ENCODE peak calls at places on chromosomes 1 and 21, in five cellular contexts. One of them, this sample, is unnamed.

GRCh38 chr1:67856921-67857320 is 23.7 kb upstream of the GNG12 start:
- DNase-seq in upper lobe of right lung: no peak
- DNase-seq in mucosa of descending colon: no peak
- DNase-seq in GM23338: no peak
- DNase-seq in brain microvascular endothelial cell: no peak
- DNase-seq in this sample: no peak

GRCh38 chr1:24392982-24393645 is 20.5 kb downstream of the STPG1 start:
- DNase-seq in upper lobe of right lung: no peak
- DNase-seq in mucosa of descending colon: no peak
- DNase-seq in GM23338: no peak
- DNase-seq in brain microvascular endothelial cell: no peak
- DNase-seq in this sample: no peak

GRCh38 chr1:218517507-218517906 is 172.4 kb downstream of the TGFB2 start:
- DNase-seq in upper lobe of right lung: no peak
- DNase-seq in mucosa of descending colon: no peak
- DNase-seq in GM23338: no peak
- DNase-seq in brain microvascular endothelial cell: no peak
- DNase-seq in this sample: no peak

GRCh38 chr1:16318544-16318943 is 33.7 kb downstream of the FBXO42 start:
- DNase-seq in upper lobe of right lung: no peak
- DNase-seq in mucosa of descending colon: peak; percentile 16
- DNase-seq in GM23338: no peak
- DNase-seq in brain microvascular endothelial cell: no peak
- DNase-seq in this sample: peak; percentile 36

GRCh38 chr1:201295861-201296260 is 12.6 kb downstream of the PKP1 start:
- DNase-seq in upper lobe of right lung: no peak
- DNase-seq in mucosa of descending colon: no peak
- DNase-seq in GM23338: no peak
- DNase-seq in brain microvascular endothelial cell: peak; percentile 27
- DNase-seq in this sample: peak; percentile 40

GRCh38 chr1:223260712-223261111 is 103.3 kb downstream of the SUSD4 start:
- DNase-seq in upper lobe of right lung: no peak
- DNase-seq in mucosa of descending colon: no peak
- DNase-seq in GM23338: no peak
- DNase-seq in brain microvascular endothelial cell: no peak
- DNase-seq in this sample: no peak

GRCh38 chr1:183185941-183186490 is at the start of gene LAMC2:
- DNase-seq in upper lobe of right lung: peak; percentile 81
- DNase-seq in mucosa of descending colon: peak; percentile 78
- DNase-seq in GM23338: peak; percentile 93
- DNase-seq in brain microvascular endothelial cell: peak; percentile 36
- DNase-seq in this sample: no peak

GRCh38 chr21:45470087-45470515 is 65.1 kb downstream of the COL18A1 start:
- DNase-seq in upper lobe of right lung: no peak
- DNase-seq in mucosa of descending colon: no peak
- DNase-seq in GM23338: no peak
- DNase-seq in brain microvascular endothelial cell: no peak
- DNase-seq in this sample: no peak

GRCh38 chr21:35052786-35053185 is 3.7 kb upstream of the RUNX1 start:
- DNase-seq in upper lobe of right lung: no peak
- DNase-seq in mucosa of descending colon: no peak
- DNase-seq in GM23338: no peak
- DNase-seq in brain microvascular endothelial cell: no peak
- DNase-seq in this sample: no peak

GRCh38 chr1:114033219-114033706 is 54.0 kb downstream of the OLFML3 start:
- DNase-seq in upper lobe of right lung: no peak
- DNase-seq in mucosa of descending colon: peak; percentile 3
- DNase-seq in GM23338: peak; percentile 92
- DNase-seq in brain microvascular endothelial cell: no peak
- DNase-seq in this sample: peak; percentile 16

GRCh38 chr1:82086739-82087138 is 286.0 kb downstream of the ADGRL2 start:
- DNase-seq in upper lobe of right lung: no peak
- DNase-seq in mucosa of descending colon: no peak
- DNase-seq in GM23338: no peak
- DNase-seq in brain microvascular endothelial cell: peak; percentile 47
- DNase-seq in this sample: no peak

GRCh38 chr21:45986316-45987051 is 4.9 kb downstream of the COL6A1 start:
- DNase-seq in upper lobe of right lung: peak; percentile 54
- DNase-seq in mucosa of descending colon: no peak
- DNase-seq in GM23338: no peak
- DNase-seq in brain microvascular endothelial cell: no peak
- DNase-seq in this sample: no peak

GRCh38 chr1:203342192-203342940 is 8.6 kb downstream of the FMOD start:
- DNase-seq in upper lobe of right lung: no peak
- DNase-seq in mucosa of descending colon: peak; percentile 82
- DNase-seq in GM23338: peak; percentile 93
- DNase-seq in brain microvascular endothelial cell: peak; percentile 10
- DNase-seq in this sample: peak; percentile 49

GRCh38 chr1:183270541-183271141 is 84.6 kb downstream of the LAMC2 start:
- DNase-seq in upper lobe of right lung: no peak
- DNase-seq in mucosa of descending colon: no peak
- DNase-seq in GM23338: no peak
- DNase-seq in brain microvascular endothelial cell: peak; percentile 71
- DNase-seq in this sample: peak; percentile 87

GRCh38 chr1:160853014-160853413 is 9.7 kb downstream of the CD244 start:
- DNase-seq in upper lobe of right lung: no peak
- DNase-seq in mucosa of descending colon: no peak
- DNase-seq in GM23338: no peak
- DNase-seq in brain microvascular endothelial cell: no peak
- DNase-seq in this sample: no peak

GRCh38 chr1:182397653-182398388 is 2.6 kb downstream of the TEDDM1 start:
- DNase-seq in upper lobe of right lung: peak; percentile 68
- DNase-seq in mucosa of descending colon: no peak
- DNase-seq in GM23338: no peak
- DNase-seq in brain microvascular endothelial cell: no peak
- DNase-seq in this sample: no peak

GRCh38 chr1:1393014-1393413 is 6.1 kb downstream of the CCNL2 start:
- DNase-seq in upper lobe of right lung: no peak
- DNase-seq in mucosa of descending colon: no peak
- DNase-seq in GM23338: no peak
- DNase-seq in brain microvascular endothelial cell: no peak
- DNase-seq in this sample: no peak

GRCh38 chr1:7280257-7280656 is 490.8 kb upstream of the VAMP3 start:
- DNase-seq in upper lobe of right lung: no peak
- DNase-seq in mucosa of descending colon: no peak
- DNase-seq in GM23338: no peak
- DNase-seq in brain microvascular endothelial cell: no peak
- DNase-seq in this sample: no peak

GRCh38 chr1:113479713-113480676 is 89.7 kb downstream of the MAGI3 start:
- DNase-seq in upper lobe of right lung: no peak
- DNase-seq in mucosa of descending colon: no peak
- DNase-seq in GM23338: no peak
- DNase-seq in brain microvascular endothelial cell: no peak
- DNase-seq in this sample: peak; percentile 15

GRCh38 chr1:228308628-228309547 is 97.7 kb downstream of the TRIM11 start:
- DNase-seq in upper lobe of right lung: peak; percentile 52
- DNase-seq in mucosa of descending colon: no peak
- DNase-seq in GM23338: peak; percentile 46
- DNase-seq in brain microvascular endothelial cell: no peak
- DNase-seq in this sample: no peak

GRCh38 chr1:211326140-211326527 is 499 bp upstream of the TRAF5 start:
- DNase-seq in upper lobe of right lung: no peak
- DNase-seq in mucosa of descending colon: no peak
- DNase-seq in GM23338: no peak
- DNase-seq in brain microvascular endothelial cell: no peak
- DNase-seq in this sample: no peak

GRCh38 chr1:189851806-189852367 is 625.8 kb downstream of the BRINP3 start:
- DNase-seq in upper lobe of right lung: no peak
- DNase-seq in mucosa of descending colon: no peak
- DNase-seq in GM23338: no peak
- DNase-seq in brain microvascular endothelial cell: no peak
- DNase-seq in this sample: no peak

GRCh38 chr1:218353656-218354055 is 8.5 kb downstream of the TGFB2 start:
- DNase-seq in upper lobe of right lung: no peak
- DNase-seq in mucosa of descending colon: no peak
- DNase-seq in GM23338: no peak
- DNase-seq in brain microvascular endothelial cell: no peak
- DNase-seq in this sample: no peak

GRCh38 chr21:44089001-44089911 is 17.9 kb upstream of the PWP2 start:
- DNase-seq in upper lobe of right lung: peak; percentile 30
- DNase-seq in mucosa of descending colon: peak; percentile 87
- DNase-seq in GM23338: no peak
- DNase-seq in brain microvascular endothelial cell: no peak
- DNase-seq in this sample: no peak

GRCh38 chr1:58968360-58968952 is 184.6 kb upstream of the JUN start:
- DNase-seq in upper lobe of right lung: no peak
- DNase-seq in mucosa of descending colon: peak; percentile 66
- DNase-seq in GM23338: no peak
- DNase-seq in brain microvascular endothelial cell: no peak
- DNase-seq in this sample: peak; percentile 85

GRCh38 chr1:221794079-221794670 is 52.3 kb upstream of the DUSP10 start:
- DNase-seq in upper lobe of right lung: no peak
- DNase-seq in mucosa of descending colon: no peak
- DNase-seq in GM23338: no peak
- DNase-seq in brain microvascular endothelial cell: no peak
- DNase-seq in this sample: peak; percentile 52

GRCh38 chr1:4674676-4675075 is 20.3 kb downstream of the AJAP1 start:
- DNase-seq in upper lobe of right lung: no peak
- DNase-seq in mucosa of descending colon: no peak
- DNase-seq in GM23338: no peak
- DNase-seq in brain microvascular endothelial cell: no peak
- DNase-seq in this sample: no peak

GRCh38 chr1:3959361-3959760 is 59.3 kb upstream of the C1orf174 start:
- DNase-seq in upper lobe of right lung: no peak
- DNase-seq in mucosa of descending colon: no peak
- DNase-seq in GM23338: no peak
- DNase-seq in brain microvascular endothelial cell: no peak
- DNase-seq in this sample: no peak

GRCh38 chr1:36225298-36225899 is 1.2 kb downstream of the THRAP3 start:
- DNase-seq in upper lobe of right lung: no peak
- DNase-seq in mucosa of descending colon: no peak
- DNase-seq in GM23338: no peak
- DNase-seq in brain microvascular endothelial cell: no peak
- DNase-seq in this sample: no peak

GRCh38 chr21:25687787-25688186 is 46.9 kb downstream of the ATP5PF start:
- DNase-seq in upper lobe of right lung: no peak
- DNase-seq in mucosa of descending colon: no peak
- DNase-seq in GM23338: no peak
- DNase-seq in brain microvascular endothelial cell: no peak
- DNase-seq in this sample: no peak

GRCh38 chr1:8955367-8955766 is 9.7 kb downstream of the CA6 start:
- DNase-seq in upper lobe of right lung: no peak
- DNase-seq in mucosa of descending colon: no peak
- DNase-seq in GM23338: no peak
- DNase-seq in brain microvascular endothelial cell: no peak
- DNase-seq in this sample: no peak

GRCh38 chr1:101025680-101026393 is at the start of gene DPH5:
- DNase-seq in upper lobe of right lung: peak; percentile 95
- DNase-seq in mucosa of descending colon: peak; percentile 96
- DNase-seq in GM23338: peak; percentile 97
- DNase-seq in brain microvascular endothelial cell: peak; percentile 94
- DNase-seq in this sample: peak; percentile 93

GRCh38 chr1:8398677-8399076 is 80.8 kb downstream of the SLC45A1 start:
- DNase-seq in upper lobe of right lung: no peak
- DNase-seq in mucosa of descending colon: no peak
- DNase-seq in GM23338: no peak
- DNase-seq in brain microvascular endothelial cell: no peak
- DNase-seq in this sample: no peak

GRCh38 chr1:12047120-12047876 is 15.8 kb upstream of the TNFRSF8 start:
- DNase-seq in upper lobe of right lung: no peak
- DNase-seq in mucosa of descending colon: no peak
- DNase-seq in GM23338: no peak
- DNase-seq in brain microvascular endothelial cell: peak; percentile 25
- DNase-seq in this sample: no peak

GRCh38 chr1:150272379-150272840 is at the start of gene C1orf54:
- DNase-seq in upper lobe of right lung: no peak
- DNase-seq in mucosa of descending colon: no peak
- DNase-seq in GM23338: peak; percentile 89
- DNase-seq in brain microvascular endothelial cell: peak; percentile 64
- DNase-seq in this sample: peak; percentile 67

GRCh38 chr1:94783342-94784264 is 36.6 kb upstream of the SLC44A3 start:
- DNase-seq in upper lobe of right lung: peak; percentile 88
- DNase-seq in mucosa of descending colon: peak; percentile 71
- DNase-seq in GM23338: no peak
- DNase-seq in brain microvascular endothelial cell: peak; percentile 92
- DNase-seq in this sample: peak; percentile 87
- H3K4me3 ChIP-seq in upper lobe of right lung: peak overlapping the region; percentile 20
- H3K4me3 ChIP-seq in mucosa of descending colon: no peak overlapping the region
- H3K4me3 ChIP-seq in GM23338: no peak overlapping the region
- H3K4me3 ChIP-seq in brain microvascular endothelial cell: no peak overlapping the region
- H3K4me3 ChIP-seq in this sample: no peak overlapping the region

GRCh38 chr21:42716074-42716473 is 62.7 kb downstream of the PDE9A start:
- DNase-seq in upper lobe of right lung: no peak
- DNase-seq in mucosa of descending colon: no peak
- DNase-seq in GM23338: no peak
- DNase-seq in brain microvascular endothelial cell: no peak
- DNase-seq in this sample: no peak
- TF ChIP-seq CTCF in upper lobe of right lung: no peak
- TF ChIP-seq CTCF in mucosa of descending colon: no peak
- TF ChIP-seq CTCF in GM23338: no peak
- TF ChIP-seq CTCF in brain microvascular endothelial cell: no peak
- TF ChIP-seq CTCF in this sample: no peak

GRCh38 chr1:44408181-44409018 is 3.3 kb downstream of the RNF220 start:
- DNase-seq in upper lobe of right lung: no peak
- DNase-seq in mucosa of descending colon: no peak
- DNase-seq in GM23338: peak; percentile 91
- DNase-seq in brain microvascular endothelial cell: no peak
- DNase-seq in this sample: no peak
- H3K4me3 ChIP-seq in upper lobe of right lung: no peak overlapping the region
- H3K4me3 ChIP-seq in mucosa of descending colon: no peak overlapping the region
- H3K4me3 ChIP-seq in GM23338: peak overlapping the region; percentile 98
- H3K4me3 ChIP-seq in brain microvascular endothelial cell: no peak overlapping the region
- H3K4me3 ChIP-seq in this sample: no peak overlapping the region

GRCh38 chr1:99784809-99785255 is 18.4 kb upstream of the FRRS1 start:
- DNase-seq in upper lobe of right lung: no peak
- DNase-seq in mucosa of descending colon: no peak
- DNase-seq in GM23338: no peak
- DNase-seq in brain microvascular endothelial cell: no peak
- DNase-seq in this sample: no peak

GRCh38 chr1:99782397-99782796 is 16.0 kb upstream of the FRRS1 start:
- DNase-seq in upper lobe of right lung: no peak
- DNase-seq in mucosa of descending colon: no peak
- DNase-seq in GM23338: no peak
- DNase-seq in brain microvascular endothelial cell: no peak
- DNase-seq in this sample: no peak

GRCh38 chr1:99781798-99782197 is 15.4 kb upstream of the FRRS1 start:
- DNase-seq in upper lobe of right lung: no peak
- DNase-seq in mucosa of descending colon: no peak
- DNase-seq in GM23338: no peak
- DNase-seq in brain microvascular endothelial cell: no peak
- DNase-seq in this sample: no peak

GRCh38 chr1:99784143-99784542 is 17.7 kb upstream of the FRRS1 start:
- DNase-seq in upper lobe of right lung: no peak
- DNase-seq in mucosa of descending colon: no peak
- DNase-seq in GM23338: no peak
- DNase-seq in brain microvascular endothelial cell: no peak
- DNase-seq in this sample: no peak

GRCh38 chr1:99782920-99783319 is 16.5 kb upstream of the FRRS1 start:
- DNase-seq in upper lobe of right lung: no peak
- DNase-seq in mucosa of descending colon: no peak
- DNase-seq in GM23338: no peak
- DNase-seq in brain microvascular endothelial cell: no peak
- DNase-seq in this sample: no peak
- TF ChIP-seq CTCF in upper lobe of right lung: no peak
- TF ChIP-seq CTCF in mucosa of descending colon: no peak
- TF ChIP-seq CTCF in GM23338: no peak
- TF ChIP-seq CTCF in brain microvascular endothelial cell: no peak
- TF ChIP-seq CTCF in this sample: no peak